ENCODE peak calls at places on chromosomes 6 and 20, in nine cellular contexts. G is AG09309; U is hippocampal formation; M is heart left ventricle; D is activated naive CD4-positive, alpha-beta T cell treated with anti-CD3 and anti-CD28 coated beads, Interleukin-2, amount 10 ng/mL, durations not matched to agents 7 days and 5 days; J is HEK293T; S is amygdala; W is kidney tubule cell; L is fibroblast of the conjunctiva. I is an unnamed sample.

GRCh38 chr6:47446974-47447373 is 30.6 kb upstream of the CD2AP start:
- DNase-seq in S (no peak), D (no peak), M (no peak), G (no peak), L (no peak), U (no peak), J (no peak), W (peak; percentile 26), I (no peak)

GRCh38 chr20:45933231-45934045 is 1.0 kb upstream of the PCIF1 start:
- DNase-seq in G (no peak), M (peak; percentile 82), W (peak; percentile 87), S (peak; percentile 79), D (peak; percentile 78), U (peak; percentile 70), J (peak; percentile 63), L (peak; percentile 73), I (peak; percentile 76)

GRCh38 chr6:103018426-103018825 is 1624.9 kb downstream of the GRIK2 start:
- DNase-seq in S (no peak), D (no peak), L (no peak), U (no peak), W (no peak), M (no peak), J (no peak), G (no peak), I (no peak)

GRCh38 chr6:108179741-108180140 is 13.9 kb downstream of the NR2E1 start:
- DNase-seq in G (no peak), D (no peak), W (no peak), L (no peak), S (no peak), U (no peak), M (no peak), J (no peak), I (no peak)

GRCh38 chr20:57629976-57630525 is 9.8 kb upstream of the ZBP1 start:
- DNase-seq in U (no peak), S (no peak), M (no peak), J (no peak), G (no peak), L (no peak), W (no peak), D (no peak), I (no peak)

GRCh38 chr20:47204008-47204745 is 152.3 kb downstream of the ZMYND8 start:
- DNase-seq in J (no peak), L (no peak), D (no peak), S (no peak), W (peak; percentile 84), M (no peak), U (no peak), G (no peak), I (no peak)

GRCh38 chr20:32360333-32360634 is 2.2 kb downstream of the ASXL1 start:
- DNase-seq in L (no peak), J (no peak), G (no peak), M (no peak), U (no peak), D (no peak), W (no peak), S (no peak), I (no peak)

GRCh38 chr6:168073937-168074730 is 4.9 kb downstream of the FRMD1 start:
- DNase-seq in S (no peak), L (no peak), D (no peak), J (no peak), U (no peak), M (no peak), W (no peak), G (no peak), I (no peak)

GRCh38 chr20:4714818-4715217 is 6.9 kb upstream of the PRND start:
- DNase-seq in M (no peak), L (no peak), D (no peak), U (no peak), S (no peak), W (no peak), J (no peak), G (no peak), I (no peak)

GRCh38 chr20:62522748-62523396 is 47.1 kb upstream of the GATA5 start:
- DNase-seq in D (no peak), U (no peak), J (no peak), S (no peak), L (no peak), W (no peak), M (no peak), G (no peak), I (no peak)

GRCh38 chr20:34515484-34516037 is 661 bp upstream of the DYNLRB1 start:
- DNase-seq in D (peak; percentile 83), U (peak; percentile 59), M (no peak), G (no peak), L (no peak), S (peak; percentile 55), J (peak; percentile 67), W (peak; percentile 72), I (peak; percentile 87)

GRCh38 chr6:24974182-24975171 is 38.7 kb upstream of the RIPOR2 start:
- DNase-seq in L (no peak), W (no peak), D (peak; percentile 24), G (no peak), U (no peak), J (no peak), S (no peak), M (no peak), I (no peak)

GRCh38 chr6:10230533-10230932 is 184.3 kb downstream of the TFAP2A start:
- DNase-seq in D (no peak), G (no peak), J (no peak), M (no peak), S (no peak), W (no peak), L (no peak), U (no peak), I (no peak)

GRCh38 chr6:6890400-6890858 is 217.3 kb upstream of the RREB1 start:
- DNase-seq in S (no peak), G (no peak), M (peak; percentile 72), W (no peak), L (no peak), D (no peak), J (peak; percentile 55), U (no peak), I (no peak)

GRCh38 chr20:63023836-63024571 is 17.2 kb upstream of the BHLHE23 start:
- DNase-seq in L (no peak), D (no peak), G (no peak), U (no peak), J (no peak), W (no peak), M (peak; percentile 33), S (no peak), I (no peak)

GRCh38 chr6:118012944-118013343 is 105.9 kb downstream of the SLC35F1 start:
- DNase-seq in U (peak; percentile 58), G (no peak), D (no peak), M (no peak), S (peak; percentile 70), L (no peak), W (no peak), J (no peak), I (no peak)

GRCh38 chr20:47310729-47311128 is 45.8 kb downstream of the ZMYND8 start:
- DNase-seq in U (no peak), S (no peak), D (no peak), W (no peak), J (no peak), M (no peak), G (no peak), L (no peak), I (no peak)

GRCh38 chr6:119587537-119587936 is 238.0 kb upstream of the MAN1A1 start:
- DNase-seq in D (no peak), J (no peak), G (no peak), U (no peak), W (peak; percentile 94), S (no peak), L (no peak), M (no peak), I (no peak)

GRCh38 chr6:114195736-114196403 is 147.0 kb downstream of the HS3ST5 start:
- DNase-seq in S (no peak), D (no peak), L (no peak), U (no peak), M (no peak), W (no peak), J (no peak), G (no peak), I (no peak)

GRCh38 chr6:106757267-106757666 is 127.9 kb downstream of the QRSL1 start:
- DNase-seq in S (no peak), L (no peak), G (no peak), D (no peak), W (no peak), U (no peak), J (no peak), M (no peak), I (no peak)

GRCh38 chr6:52995913-52996685 is 1.0 kb upstream of the GSTA4 start:
- DNase-seq in S (no peak), U (peak; percentile 48), M (no peak), W (peak; percentile 89), L (peak; percentile 84), D (peak; percentile 45), G (peak; percentile 53), J (peak; percentile 25), I (peak; percentile 86)

GRCh38 chr6:21955196-21955595 is 341.6 kb downstream of the PRL start:
- DNase-seq in S (no peak), J (no peak), W (no peak), L (no peak), D (no peak), U (no peak), M (no peak), G (no peak), I (no peak)

GRCh38 chr6:104541411-104541810 is 318.3 kb downstream of the HACE1 start:
- DNase-seq in L (no peak), J (no peak), D (no peak), S (no peak), M (no peak), G (no peak), W (no peak), U (no peak), I (no peak)

GRCh38 chr6:150191809-150192208 is 49.0 kb downstream of the PPP1R14C start:
- DNase-seq in J (no peak), W (peak; percentile 84), U (no peak), S (no peak), L (no peak), M (no peak), G (no peak), D (no peak), I (no peak)

GRCh38 chr20:43446361-43446879 is 11.3 kb upstream of the SRSF6 start:
- DNase-seq in U (no peak), L (no peak), W (no peak), G (no peak), M (no peak), D (no peak), J (no peak), S (no peak), I (no peak)

GRCh38 chr20:47489448-47489872 is 12.2 kb upstream of the NCOA3 start:
- DNase-seq in G (no peak), L (no peak), J (no peak), M (no peak), U (no peak), S (no peak), D (peak; percentile 74), W (no peak), I (peak; percentile 65)

GRCh38 chr6:56802570-56802969 is 152.3 kb upstream of the BEND6 start:
- DNase-seq in D (no peak), L (no peak), U (no peak), S (no peak), J (no peak), M (no peak), W (peak; percentile 21), G (no peak), I (no peak)

GRCh38 chr20:48478806-48479550 is 348.8 kb downstream of the PREX1 start:
- DNase-seq in D (no peak), S (no peak), W (no peak), J (no peak), M (no peak), G (no peak), L (no peak), U (no peak), I (no peak)

GRCh38 chr6:40319124-40319523 is 268.0 kb downstream of the LRFN2 start:
- DNase-seq in J (no peak), M (no peak), G (no peak), L (no peak), U (no peak), W (no peak), S (no peak), D (no peak), I (no peak)